ENCODE peak calls at places on chromosomes 3 and 15, in nine cellular contexts. O is brain microvascular endothelial cell, N is HFF-Myc, J is GM12864, B is mammary epithelial cell, Y is AG09309, T is pancreas, D is type B pancreatic cell, A is OCI-LY7. L is an unnamed sample.

GRCh38 chr15:80563372-80563997 is 131.6 kb upstream of the ABHD17C start:
- DNase-seq in T (no peak), J (no peak), B (no peak), Y (no peak), O (no peak), A (no peak), N (no peak), D (no peak), L (peak)

GRCh38 chr15:86624261-86625036 is 544.8 kb downstream of the AGBL1 start:
- DNase-seq in B (peak), Y (peak), T (peak), J (no peak), D (no peak), A (peak), O (peak), N (peak), L (no peak)

GRCh38 chr3:82558081-82558480 is 796.6 kb upstream of the GBE1 start:
- DNase-seq in A (no peak), Y (no peak), D (no peak), N (no peak), T (no peak), O (no peak), B (no peak), J (no peak), L (no peak)

GRCh38 chr15:64807751-64808222 is 17.7 kb downstream of the PIF1 start:
- DNase-seq in O (no peak), A (no peak), J (no peak), B (no peak), Y (no peak), N (no peak), T (no peak), D (no peak), L (no peak)

GRCh38 chr15:59751552-59752413 is 62.7 kb upstream of the BNIP2 start:
- DNase-seq in A (peak), T (no peak), J (no peak), N (no peak), Y (no peak), O (no peak), B (peak), D (no peak), L (no peak)

GRCh38 chr3:38522002-38522401 is 25.9 kb downstream of the EXOG start:
- DNase-seq in J (no peak), D (no peak), Y (no peak), N (no peak), A (no peak), O (no peak), T (no peak), B (no peak), L (no peak)

GRCh38 chr3:4550957-4551754 is 58.0 kb downstream of the ITPR1 start:
- DNase-seq in T (no peak), N (no peak), D (no peak), Y (no peak), B (no peak), A (no peak), J (no peak), O (no peak), L (no peak)

GRCh38 chr3:47017504-47018268 is 38.2 kb downstream of the NBEAL2 start:
- DNase-seq in T (no peak), Y (no peak), J (no peak), A (no peak), N (no peak), D (no peak), O (peak), B (no peak), L (no peak)

GRCh38 chr15:67855842-67856241 is 16.0 kb upstream of the RNU6-1 start:
- DNase-seq in A (no peak), Y (no peak), T (no peak), J (no peak), O (no peak), D (no peak), B (no peak), N (no peak), L (no peak)

GRCh38 chr3:141949394-141949793 is 73.0 kb downstream of the ATP1B3 start:
- DNase-seq in B (no peak), N (no peak), T (no peak), J (no peak), A (no peak), D (no peak), Y (no peak), O (no peak), L (no peak)

GRCh38 chr15:31080618-31081017 is 20.9 kb downstream of the TRPM1 start:
- DNase-seq in J (no peak), A (peak), Y (no peak), B (no peak), D (no peak), O (no peak), T (no peak), N (no peak), L (no peak)

GRCh38 chr3:2735392-2735894 is 374.7 kb downstream of the IL5RA start:
- DNase-seq in T (no peak), A (no peak), O (no peak), B (no peak), J (no peak), N (no peak), D (no peak), Y (no peak), L (no peak)

GRCh38 chr15:22265056-22265945 is 185.0 kb downstream of the OR4M2 start:
- DNase-seq in Y (no peak), J (no peak), T (no peak), D (peak), B (no peak), N (no peak), O (no peak), A (no peak), L (no peak)
- TF ChIP-seq CTCF in Y (no peak), J (no peak), T (no peak), D (no peak), B (no peak), N (no peak), O (no peak), A (no peak), L (no peak)

GRCh38 chr15:74529911-74530310 is 11.1 kb upstream of the ARID3B start:
- DNase-seq in D (no peak), J (no peak), A (no peak), Y (no peak), T (no peak), O (peak), B (peak), N (no peak), L (no peak)

GRCh38 chr15:74535388-74536084 is 5.5 kb upstream of the ARID3B start:
- DNase-seq in N (no peak), D (no peak), A (no peak), J (no peak), O (no peak), Y (no peak), B (peak), T (no peak), L (no peak)

GRCh38 chr15:74528876-74529275 is 12.1 kb upstream of the ARID3B start:
- DNase-seq in O (no peak), Y (no peak), J (no peak), B (no peak), N (no peak), D (no peak), T (no peak), A (no peak), L (no peak)

GRCh38 chr15:74530771-74531143 is 10.3 kb upstream of the ARID3B start:
- DNase-seq in B (no peak), T (no peak), N (no peak), Y (no peak), D (no peak), O (no peak), A (no peak), J (no peak), L (no peak)

GRCh38 chr15:74531144-74531811 is 9.7 kb upstream of the ARID3B start:
- DNase-seq in O (peak), B (peak), T (no peak), D (no peak), J (no peak), N (no peak), Y (peak), A (no peak), L (no peak)
- TF ChIP-seq CTCF in O (no peak), B (no peak), T (no peak), D (no peak), J (no peak), N (no peak), Y (no peak), A (no peak), L (no peak)

GRCh38 chr3:23916886-23917815 is at the start of the genes NKIRAS1 and RPL15:
- DNase-seq in D (peak), Y (peak), O (peak), A (peak), T (peak), B (peak), J (peak), N (peak), L (peak)
- TF ChIP-seq CTCF in D (peak), Y (peak), O (peak), A (no peak), T (peak), B (peak), J (peak), N (peak), L (peak)

GRCh38 chr3:54374214-54374855 is 252.0 kb downstream of the CACNA2D3 start:
- DNase-seq in A (peak), O (no peak), Y (no peak), J (no peak), N (no peak), B (peak), D (no peak), T (no peak), L (peak)
- TF ChIP-seq CTCF in A (peak), O (peak), Y (no peak), J (peak), N (peak), B (peak), D (peak), T (peak), L (peak)